ENCODE peak calls at places on chromosomes 7 and 10, in five cellular contexts. One of them, this sample, is unnamed.

GRCh38 chr7:26131056-26131589 is 20.9 kb upstream of the NFE2L3 start:
- DNase-seq in NCI-H2029 treated with DMSO at 0.1 percent for 48 hours: no peak
- DNase-seq in NCI-H2171: no peak
- DNase-seq in GM04504: no peak
- DNase-seq in SJSA1: no peak
- DNase-seq in this sample: no peak

GRCh38 chr7:120833551-120833950 is 24.4 kb downstream of the TSPAN12 start:
- DNase-seq in NCI-H2171: no peak
- DNase-seq in GM04504: no peak
- DNase-seq in SJSA1: no peak
- DNase-seq in NCI-H2029 treated with DMSO at 0.1 percent for 48 hours: peak
- DNase-seq in this sample: no peak

GRCh38 chr7:139635521-139636240 is 112.2 kb downstream of the CLEC2L start:
- DNase-seq in SJSA1: no peak
- DNase-seq in NCI-H2171: no peak
- DNase-seq in GM04504: no peak
- DNase-seq in NCI-H2029 treated with DMSO at 0.1 percent for 48 hours: no peak
- DNase-seq in this sample: no peak

GRCh38 chr7:136953386-136953785 is 84.9 kb downstream of the CHRM2 start:
- DNase-seq in NCI-H2171: no peak
- DNase-seq in GM04504: peak
- DNase-seq in SJSA1: peak
- DNase-seq in NCI-H2029 treated with DMSO at 0.1 percent for 48 hours: no peak
- DNase-seq in this sample: peak

GRCh38 chr10:45063605-45064231 is 63.0 kb downstream of the ZNF22 start:
- DNase-seq in NCI-H2171: no peak
- DNase-seq in GM04504: no peak
- DNase-seq in SJSA1: no peak
- DNase-seq in NCI-H2029 treated with DMSO at 0.1 percent for 48 hours: no peak
- DNase-seq in this sample: no peak

GRCh38 chr10:132961864-132962622 is 19.7 kb upstream of the CFAP46 start:
- DNase-seq in NCI-H2171: peak
- DNase-seq in NCI-H2029 treated with DMSO at 0.1 percent for 48 hours: peak
- DNase-seq in GM04504: peak
- DNase-seq in SJSA1: peak
- DNase-seq in this sample: peak

GRCh38 chr10:113232928-113233511 is 283.0 kb downstream of the TCF7L2 start:
- DNase-seq in NCI-H2029 treated with DMSO at 0.1 percent for 48 hours: no peak
- DNase-seq in SJSA1: no peak
- DNase-seq in NCI-H2171: no peak
- DNase-seq in GM04504: no peak
- DNase-seq in this sample: no peak

GRCh38 chr7:11835260-11835659 is 3.3 kb upstream of the THSD7A start:
- DNase-seq in NCI-H2171: no peak
- DNase-seq in NCI-H2029 treated with DMSO at 0.1 percent for 48 hours: no peak
- DNase-seq in SJSA1: no peak
- DNase-seq in GM04504: no peak
- DNase-seq in this sample: no peak

GRCh38 chr10:71835671-71836593 is 15.1 kb downstream of the PSAP start:
- DNase-seq in NCI-H2029 treated with DMSO at 0.1 percent for 48 hours: no peak
- DNase-seq in NCI-H2171: peak
- DNase-seq in SJSA1: peak
- DNase-seq in GM04504: peak
- DNase-seq in this sample: peak

GRCh38 chr7:131103997-131104396 is 223.7 kb upstream of the MKLN1 start:
- DNase-seq in NCI-H2029 treated with DMSO at 0.1 percent for 48 hours: no peak
- DNase-seq in SJSA1: peak
- DNase-seq in GM04504: peak
- DNase-seq in NCI-H2171: no peak
- DNase-seq in this sample: peak

GRCh38 chr10:58209669-58210068 is 58.0 kb downstream of the IPMK start:
- DNase-seq in NCI-H2029 treated with DMSO at 0.1 percent for 48 hours: peak
- DNase-seq in NCI-H2171: no peak
- DNase-seq in SJSA1: no peak
- DNase-seq in GM04504: no peak
- DNase-seq in this sample: no peak

GRCh38 chr10:58064714-58065528 is 202.8 kb downstream of the IPMK start:
- DNase-seq in NCI-H2029 treated with DMSO at 0.1 percent for 48 hours: peak
- DNase-seq in GM04504: peak
- DNase-seq in SJSA1: peak
- DNase-seq in NCI-H2171: peak
- DNase-seq in this sample: peak

GRCh38 chr10:3499120-3499519 is 285.9 kb downstream of the KLF6 start:
- DNase-seq in NCI-H2171: no peak
- DNase-seq in NCI-H2029 treated with DMSO at 0.1 percent for 48 hours: no peak
- DNase-seq in GM04504: no peak
- DNase-seq in SJSA1: peak
- DNase-seq in this sample: no peak

GRCh38 chr10:5533098-5533731 is 8.5 kb downstream of the CALML3 start:
- DNase-seq in SJSA1: no peak
- DNase-seq in NCI-H2029 treated with DMSO at 0.1 percent for 48 hours: no peak
- DNase-seq in GM04504: no peak
- DNase-seq in NCI-H2171: no peak
- DNase-seq in this sample: no peak

GRCh38 chr10:68598978-68599753 is 39.0 kb downstream of the TET1 start:
- DNase-seq in SJSA1: no peak
- DNase-seq in NCI-H2171: no peak
- DNase-seq in GM04504: no peak
- DNase-seq in NCI-H2029 treated with DMSO at 0.1 percent for 48 hours: no peak
- DNase-seq in this sample: peak

GRCh38 chr7:134827889-134828288 is 48.5 kb downstream of the CALD1 start:
- DNase-seq in SJSA1: no peak
- DNase-seq in NCI-H2029 treated with DMSO at 0.1 percent for 48 hours: no peak
- DNase-seq in GM04504: peak
- DNase-seq in NCI-H2171: no peak
- DNase-seq in this sample: peak

GRCh38 chr10:11476035-11476434 is 135.4 kb downstream of the USP6NL start:
- DNase-seq in NCI-H2029 treated with DMSO at 0.1 percent for 48 hours: no peak
- DNase-seq in GM04504: no peak
- DNase-seq in NCI-H2171: no peak
- DNase-seq in SJSA1: no peak
- DNase-seq in this sample: no peak

GRCh38 chr10:132665946-132666732 is 119.8 kb downstream of the NKX6-2 start:
- DNase-seq in NCI-H2029 treated with DMSO at 0.1 percent for 48 hours: no peak
- DNase-seq in GM04504: peak
- DNase-seq in SJSA1: peak
- DNase-seq in NCI-H2171: no peak
- DNase-seq in this sample: peak

GRCh38 chr7:18798018-18798906 is 302.7 kb downstream of the HDAC9 start:
- DNase-seq in NCI-H2029 treated with DMSO at 0.1 percent for 48 hours: no peak
- DNase-seq in NCI-H2171: no peak
- DNase-seq in SJSA1: peak
- DNase-seq in GM04504: no peak
- DNase-seq in this sample: no peak

GRCh38 chr10:34112431-34112830 is 702.7 kb downstream of the PARD3 start:
- DNase-seq in GM04504: peak
- DNase-seq in SJSA1: no peak
- DNase-seq in NCI-H2029 treated with DMSO at 0.1 percent for 48 hours: no peak
- DNase-seq in NCI-H2171: no peak
- DNase-seq in this sample: no peak

GRCh38 chr7:92790987-92791386 is 45.4 kb downstream of the CDK6 start:
- DNase-seq in GM04504: no peak
- DNase-seq in NCI-H2171: no peak
- DNase-seq in SJSA1: no peak
- DNase-seq in NCI-H2029 treated with DMSO at 0.1 percent for 48 hours: no peak
- DNase-seq in this sample: no peak

GRCh38 chr10:120818301-120818700 is 32.9 kb upstream of the WDR11 start:
- DNase-seq in GM04504: no peak
- DNase-seq in SJSA1: no peak
- DNase-seq in NCI-H2171: no peak
- DNase-seq in NCI-H2029 treated with DMSO at 0.1 percent for 48 hours: no peak
- DNase-seq in this sample: no peak

This sample was measured in AG09309.